ENCODE peak calls at places on chromosomes 7 and 10, in four cellular contexts. K, X, I and F are unnamed samples.

GRCh38 chr10:74730246-74730645 is 96.2 kb upstream of the KAT6B start:
- DNase-seq in I (peak; percentile 86), K (no peak), X (no peak), F (no peak)

GRCh38 chr7:154853727-154854095 is 149.2 kb downstream of the PAXIP1 start:
- DNase-seq in I (no peak), K (no peak), X (no peak), F (no peak)

GRCh38 chr10:132906836-132907235 is 35.5 kb downstream of the CFAP46 start:
- DNase-seq in X (no peak), I (no peak), K (peak; percentile 42), F (no peak)

GRCh38 chr7:17502209-17502810 is 203.9 kb downstream of the AHR start:
- DNase-seq in I (no peak), X (no peak), K (no peak), F (no peak)

GRCh38 chr10:103719036-103719435 is 136.3 kb downstream of the SH3PXD2A start:
- DNase-seq in K (no peak), I (no peak), X (no peak), F (no peak)

GRCh38 chr7:130145424-130146106 is 59.6 kb downstream of the TMEM209 start:
- DNase-seq in I (no peak), K (no peak), X (no peak), F (no peak)

GRCh38 chr7:79713281-79713680 is 259.8 kb upstream of the MAGI2 start:
- DNase-seq in I (no peak), K (no peak), X (no peak), F (no peak)

GRCh38 chr10:59985639-59986038 is 79.3 kb upstream of the CCDC6 start:
- DNase-seq in K (no peak), X (no peak), I (no peak), F (no peak)

GRCh38 chr10:88858493-88858892 is 6.8 kb upstream of the ANKRD22 start:
- DNase-seq in K (no peak), X (no peak), I (no peak), F (no peak)

GRCh38 chr10:127449491-127449890 is 99.6 kb upstream of the NPS start:
- DNase-seq in K (no peak), I (no peak), X (no peak), F (no peak)

GRCh38 chr7:157165987-157166386 is 27.3 kb downstream of the UBE3C start:
- DNase-seq in X (no peak), I (no peak), K (no peak), F (no peak)

GRCh38 chr7:138194567-138194966 is 118.3 kb downstream of the AKR1D1 start:
- DNase-seq in X (no peak), K (no peak), I (no peak), F (no peak)

GRCh38 chr10:30493609-30494530 is 59.9 kb downstream of the MAP3K8 start:
- DNase-seq in X (no peak), I (no peak), K (peak; percentile 80), F (peak; percentile 68)

GRCh38 chr10:58672855-58673254 is 160.2 kb downstream of the BICC1 start:
- DNase-seq in X (no peak), K (no peak), I (no peak), F (no peak)

GRCh38 chr7:104779888-104780287 is 234.1 kb upstream of the KMT2E start:
- DNase-seq in X (no peak), K (no peak), I (no peak), F (no peak)

GRCh38 chr10:120950103-120950561 is 99.0 kb downstream of the WDR11 start:
- DNase-seq in I (peak; percentile 64), X (no peak), K (no peak), F (peak; percentile 36)

GRCh38 chr7:16734148-16734726 is 19.3 kb upstream of the TSPAN13 start:
- DNase-seq in I (no peak), K (no peak), X (no peak), F (no peak)

GRCh38 chr7:155565596-155565995 is 19.2 kb upstream of the CNPY1 start:
- DNase-seq in X (no peak), I (no peak), K (no peak), F (no peak)

GRCh38 chr10:78846770-78847169 is 222.0 kb upstream of the ZMIZ1 start:
- DNase-seq in X (no peak), I (no peak), K (no peak), F (no peak)

GRCh38 chr7:70189261-70189660 is 591.0 kb downstream of the AUTS2 start:
- DNase-seq in X (no peak), I (no peak), K (no peak), F (no peak)

GRCh38 chr7:46385662-46386309 is 464.7 kb upstream of the IGFBP3 start:
- DNase-seq in K (no peak), I (no peak), X (no peak), F (peak; percentile 91)

GRCh38 chr7:137946015-137946414 is 55.9 kb downstream of the CREB3L2 start:
- DNase-seq in I (no peak), X (no peak), K (no peak), F (no peak)

GRCh38 chr7:30146127-30146612 is 11.4 kb downstream of the MTURN start:
- DNase-seq in X (no peak), K (no peak), I (no peak), F (peak; percentile 56)

GRCh38 chr7:30206466-30206865 is 71.7 kb downstream of the MTURN start:
- DNase-seq in X (no peak), I (peak; percentile 10), K (no peak), F (peak; percentile 25)

GRCh38 chr7:138961159-138961558 is 20.0 kb downstream of the KIAA1549 start:
- DNase-seq in K (no peak), I (no peak), X (no peak), F (no peak)

GRCh38 chr7:44608916-44609648 is 2.7 kb downstream of the OGDH start:
- DNase-seq in X (no peak), I (peak; percentile 80), K (no peak), F (no peak)

GRCh38 chr7:139505563-139505962 is 17.9 kb upstream of the CLEC2L start:
- DNase-seq in K (no peak), X (no peak), I (peak; percentile 89), F (no peak)

GRCh38 chr7:41047789-41048191 is 655.1 kb downstream of the INHBA start:
- DNase-seq in K (no peak), X (no peak), I (no peak), F (peak; percentile 66)

GRCh38 chr10:82934429-82934828 is 1059.4 kb downstream of the NRG3 start:
- DNase-seq in X (no peak), K (no peak), I (peak; percentile 47), F (no peak)

GRCh38 chr10:12193193-12193592 is 2.5 kb downstream of the NUDT5 start:
- DNase-seq in K (no peak), X (no peak), I (no peak), F (no peak)

GRCh38 chr10:125002044-125002422 is 60.1 kb downstream of the ZRANB1 start:
- DNase-seq in X (no peak), I (no peak), K (peak; percentile 41), F (no peak)

GRCh38 chr10:93454146-93454545 is 28.0 kb downstream of the MYOF start:
- DNase-seq in X (no peak), I (no peak), K (no peak), F (no peak)

GRCh38 chr10:84202349-84202748 is 8.0 kb downstream of the CDHR1 start:
- DNase-seq in X (no peak), I (no peak), K (no peak), F (no peak)

DNA sequence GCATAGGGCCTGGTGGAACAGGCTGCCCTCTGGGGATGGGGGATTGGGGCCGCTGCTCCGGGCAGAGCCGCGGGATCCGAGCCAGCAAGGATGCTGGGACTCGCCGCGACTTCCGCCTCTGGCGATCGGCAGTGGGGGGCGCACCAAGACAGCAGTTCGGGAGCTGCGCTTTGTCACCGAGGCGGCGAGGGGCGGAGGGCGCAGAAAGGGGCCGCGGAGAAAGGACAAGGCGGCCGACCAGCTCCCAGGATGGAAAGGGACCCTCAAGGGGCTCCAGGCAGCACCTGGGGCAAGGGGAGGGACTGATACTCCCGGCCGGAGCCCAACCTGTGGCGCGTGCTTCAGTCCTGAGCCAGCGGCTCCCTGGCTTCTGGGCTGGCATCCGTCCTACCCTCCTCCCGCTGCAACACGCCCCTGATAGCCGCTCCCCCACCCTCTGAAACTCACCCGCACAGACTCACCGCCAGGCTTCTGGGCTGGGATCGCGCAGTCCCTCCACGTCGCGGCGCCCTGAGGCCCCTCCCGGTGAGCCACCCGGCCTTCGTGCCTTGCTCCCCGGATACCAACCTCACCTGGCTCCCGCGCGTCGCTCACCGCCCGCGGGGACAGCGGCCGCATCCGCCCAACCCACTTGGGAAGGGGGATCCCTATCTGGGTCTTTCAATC is 7.1 kb upstream of the EVX1 start:
- DNase-seq in X (no peak), I (peak; percentile 87), K (no peak), F (peak; percentile 11)
- TF ChIP-seq CTCF in X (no peak), I (peak; percentile 47), K (peak; percentile 33), F (peak; percentile 52)

GRCh38 chr7:4168556-4168955 is 513.5 kb upstream of the FOXK1 start:
- DNase-seq in X (no peak), K (no peak), I (no peak), F (no peak)
- H3K4me3 ChIP-seq in X (no peak overlapping the region), K (no peak overlapping the region), I (no peak overlapping the region), F (no peak overlapping the region)

DNA sequence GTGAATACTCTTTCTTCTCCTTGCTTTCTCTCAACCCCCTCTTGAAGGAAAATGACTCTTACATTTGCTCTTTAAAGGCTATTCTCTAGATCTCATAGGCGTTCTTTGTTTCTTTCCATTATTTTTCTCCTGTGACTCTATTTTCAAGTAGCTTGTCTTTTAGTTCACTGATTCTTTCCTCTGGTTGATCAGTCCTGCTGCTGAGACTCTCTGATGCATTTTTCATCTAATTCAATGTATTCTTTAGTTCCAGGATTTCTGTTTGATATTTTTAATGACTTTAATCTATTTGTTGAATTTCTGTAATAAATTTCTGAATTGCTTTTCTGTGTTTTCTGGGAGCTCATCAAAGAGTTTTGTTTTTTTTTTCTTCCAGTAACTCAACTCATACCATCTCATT is 397.7 kb downstream of the CNTNAP2 start:
- DNase-seq in I (no peak), K (no peak), X (no peak), F (no peak)
- H3K27ac ChIP-seq in I (no peak overlapping the region), K (no peak overlapping the region), X (no peak overlapping the region), F (no peak overlapping the region)

GRCh38 chr7:42128703-42129102 is 108.3 kb downstream of the GLI3 start:
- DNase-seq in X (no peak), K (no peak), I (peak; percentile 45), F (no peak)
- TF ChIP-seq CTCF in X (no peak), K (no peak), I (peak; percentile 55), F (peak; percentile 48)

GRCh38 chr7:7136857-7137309 is 45.5 kb upstream of the C1GALT1 start:
- DNase-seq in I (no peak), X (no peak), K (no peak), F (no peak)
- H3K4me3 ChIP-seq in I (no peak overlapping the region), X (no peak overlapping the region), K (no peak overlapping the region), F (no peak overlapping the region)